ENCODE peak calls at places on chromosome 21, in five cellular contexts. F is head of caudate nucleus, R is psoas muscle, O is Calu3, V is hypothalamus. K is an unnamed sample.

GRCh38 chr21:20570824-20571232 is 427.4 kb upstream of the NCAM2 start:
- DNase-seq in F (no peak), R (no peak), O (no peak), V (no peak), K (no peak)

GRCh38 chr21:44867999-44868700 is 5.3 kb downstream of the PTTG1IP start:
- DNase-seq in F (no peak), R (no peak), O (no peak), V (no peak), K (no peak)

GRCh38 chr21:28018741-28019669 is 973.7 kb downstream of the LTN1 start:
- DNase-seq in F (peak; percentile 85), R (peak; percentile 15), O (peak; percentile 64), V (no peak), K (no peak)

GRCh38 chr21:38938343-38938742 is 132.6 kb downstream of the ETS2 start:
- DNase-seq in F (no peak), R (no peak), O (no peak), V (no peak), K (no peak)

GRCh38 chr21:34344584-34344983 is 19.2 kb upstream of the KCNE2 start:
- DNase-seq in F (no peak), R (no peak), O (no peak), V (no peak), K (no peak)

GRCh38 chr21:33231526-33231925 is 1.8 kb downstream of the IFNAR2 start:
- DNase-seq in F (no peak), R (no peak), O (no peak), V (no peak), K (no peak)

GRCh38 chr21:32083175-32083574 is 195.7 kb downstream of the MIS18A start:
- DNase-seq in F (no peak), R (no peak), O (no peak), V (no peak), K (no peak)

GRCh38 chr21:37877171-37877570 is 39.1 kb downstream of the KCNJ6 start:
- DNase-seq in F (no peak), R (no peak), O (no peak), V (no peak), K (no peak)

GRCh38 chr21:42145569-42146250 is 73.2 kb upstream of the ABCG1 start:
- DNase-seq in F (peak; percentile 79), R (no peak), O (peak; percentile 44), V (peak; percentile 24), K (peak; percentile 10)

GRCh38 chr21:44686000-44686781 is 4.2 kb upstream of the KRTAP12-1 start:
- DNase-seq in F (no peak), R (no peak), O (no peak), V (no peak), K (no peak)

GRCh38 chr21:40120944-40121575 is 253.8 kb downstream of the PCP4 start:
- DNase-seq in F (no peak), R (no peak), O (no peak), V (no peak), K (no peak)

GRCh38 chr21:35345954-35346353 is 296.9 kb upstream of the RUNX1 start:
- DNase-seq in F (no peak), R (no peak), O (no peak), V (no peak), K (no peak)

K was measured in C1 segment of cervical spinal cord.